ENCODE peak calls at places on chromosomes 7 and 10, in six cellular contexts. Z is CD4-positive, alpha-beta T cell; P is neural progenitor cell; D is bronchial epithelial cell; R is nephron progenitor cell; F is left ventricle myocardium inferior. T is an unnamed sample.

GRCh38 chr7:49937608-49938007 is 155.4 kb downstream of the ZPBP start:
- DNase-seq in F (no peak), Z (no peak), R (no peak), P (no peak), D (no peak), T (no peak)

GRCh38 chr7:137539111-137539715 is 195.7 kb upstream of the PTN start:
- DNase-seq in F (no peak), D (peak), R (no peak), Z (no peak), P (no peak), T (no peak)

GRCh38 chr10:92970301-92971070 is 90.1 kb upstream of the CYP26C1 start:
- DNase-seq in P (no peak), D (no peak), F (no peak), R (no peak), Z (no peak), T (no peak)

GRCh38 chr10:83536426-83536825 is 602.9 kb upstream of the GHITM start:
- DNase-seq in D (no peak), R (no peak), F (no peak), P (no peak), Z (no peak), T (no peak)

GRCh38 chr10:104750306-104750705 is 109.2 kb downstream of the SORCS3 start:
- DNase-seq in F (no peak), D (no peak), Z (no peak), R (peak), P (peak), T (no peak)

GRCh38 chr7:148492157-148492860 is 98.3 kb upstream of the C7orf33 start:
- DNase-seq in P (no peak), Z (no peak), D (peak), R (no peak), F (no peak), T (no peak)

GRCh38 chr7:30308392-30308791 is 24.0 kb downstream of the ZNRF2 start:
- DNase-seq in P (no peak), R (no peak), F (no peak), Z (no peak), D (peak), T (no peak)

GRCh38 chr7:142439739-142440138 is 181.9 kb upstream of the PRSS58 start:
- DNase-seq in D (no peak), Z (no peak), F (no peak), R (no peak), P (no peak), T (no peak)

GRCh38 chr7:28630350-28630749 is 218.0 kb downstream of the CREB5 start:
- DNase-seq in F (no peak), R (no peak), Z (no peak), P (no peak), D (no peak), T (no peak)

GRCh38 chr7:86643478-86644281 is at the start of gene GRM3:
- DNase-seq in D (no peak), P (peak), Z (no peak), F (peak), R (peak), T (no peak)

GRCh38 chr7:121395494-121395960 is 581 bp downstream of the FAM3C start:
- DNase-seq in F (no peak), Z (peak), P (peak), R (no peak), D (peak), T (no peak)

GRCh38 chr7:120947980-120948379 is 2.6 kb upstream of the ING3 start:
- DNase-seq in Z (no peak), P (no peak), R (no peak), D (no peak), F (no peak), T (no peak)

GRCh38 chr7:2906197-2906931 is 62.3 kb upstream of the GNA12 start:
- DNase-seq in P (no peak), Z (no peak), D (no peak), R (no peak), F (no peak), T (no peak)

GRCh38 chr7:4561775-4562174 is 120.3 kb upstream of the FOXK1 start:
- DNase-seq in Z (no peak), R (no peak), F (no peak), P (peak), D (no peak), T (no peak)

GRCh38 chr7:3267928-3268690 is 32.9 kb upstream of the SDK1 start:
- DNase-seq in F (no peak), D (peak), R (no peak), Z (no peak), P (no peak), T (no peak)

GRCh38 chr7:97845622-97846203 is 26.5 kb downstream of the ASNS start:
- DNase-seq in P (peak), F (no peak), Z (no peak), R (no peak), D (peak), T (no peak)

GRCh38 chr7:33089142-33089541 is 20.1 kb downstream of the RP9 start:
- DNase-seq in F (no peak), P (no peak), D (no peak), Z (no peak), R (no peak), T (no peak)

GRCh38 chr10:75294866-75295692 is 59.3 kb upstream of the COMTD1 start:
- DNase-seq in Z (peak), F (peak), P (peak), R (peak), D (peak), T (peak)

GRCh38 chr7:111409714-111410422 is 152.4 kb downstream of the IMMP2L start:
- DNase-seq in R (no peak), F (no peak), P (no peak), Z (no peak), D (no peak), T (no peak)

GRCh38 chr10:29703276-29703675 is 68.5 kb upstream of the SVIL start:
- DNase-seq in R (no peak), F (no peak), D (no peak), P (no peak), Z (no peak), T (no peak)

GRCh38 chr10:60781678-60782077 is 3.4 kb downstream of the CDK1 start:
- DNase-seq in D (no peak), R (no peak), F (no peak), Z (no peak), P (no peak), T (no peak)

GRCh38 chr7:1290262-1291039 is 57.8 kb downstream of the UNCX start:
- DNase-seq in R (peak), D (peak), F (no peak), P (peak), Z (no peak), T (no peak)

GRCh38 chr10:116815641-116816415 is 33.5 kb upstream of the ENO4 start:
- DNase-seq in D (no peak), P (no peak), Z (no peak), F (no peak), R (no peak), T (no peak)

GRCh38 chr10:130500251-130501000 is 364.2 kb downstream of the GLRX3 start:
- DNase-seq in P (no peak), Z (no peak), D (no peak), F (no peak), R (no peak), T (no peak)

GRCh38 chr10:101155896-101156295 is 24.8 kb downstream of the TLX1 start:
- DNase-seq in Z (no peak), F (no peak), R (no peak), P (no peak), D (no peak), T (no peak)

GRCh38 chr7:158320328-158320727 is 267.3 kb downstream of the PTPRN2 start:
- DNase-seq in P (no peak), F (no peak), Z (no peak), D (no peak), R (no peak), T (no peak)
- TF ChIP-seq CTCF in P (no peak), F (no peak), Z (no peak), D (no peak), R (no peak), T (no peak)

DNA sequence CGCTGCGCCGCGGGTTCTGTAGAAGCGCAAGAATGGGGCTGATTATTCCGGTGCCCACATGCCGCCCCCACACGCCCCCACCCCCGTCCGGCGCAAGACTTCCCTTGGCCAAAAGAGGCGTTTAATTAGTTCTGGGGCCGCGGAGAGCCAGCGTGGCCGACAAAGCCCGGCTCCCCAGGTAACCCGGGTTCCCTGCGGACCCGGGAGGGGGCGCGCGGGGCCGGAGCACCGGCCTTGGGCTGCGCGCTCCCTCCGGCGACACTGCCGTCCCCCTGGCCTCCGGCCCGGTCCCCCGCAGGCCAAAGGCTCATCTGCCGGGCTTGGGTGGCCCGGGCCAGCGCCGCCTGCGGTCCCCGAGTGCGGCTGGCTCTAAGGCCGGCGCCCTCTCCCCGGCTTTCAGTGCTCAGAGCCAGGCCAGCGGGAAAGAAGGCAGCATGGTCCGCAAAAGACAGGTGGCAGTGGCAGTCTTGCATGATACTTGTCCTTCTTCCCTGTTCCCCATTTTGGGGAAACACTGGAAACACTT is 18.5 kb upstream of the PTF1A start:
- DNase-seq in Z (no peak), D (no peak), P (peak), F (no peak), R (peak), T (no peak)
- TF ChIP-seq CTCF in Z (no peak), D (no peak), P (peak), F (no peak), R (no peak), T (no peak)

DNA sequence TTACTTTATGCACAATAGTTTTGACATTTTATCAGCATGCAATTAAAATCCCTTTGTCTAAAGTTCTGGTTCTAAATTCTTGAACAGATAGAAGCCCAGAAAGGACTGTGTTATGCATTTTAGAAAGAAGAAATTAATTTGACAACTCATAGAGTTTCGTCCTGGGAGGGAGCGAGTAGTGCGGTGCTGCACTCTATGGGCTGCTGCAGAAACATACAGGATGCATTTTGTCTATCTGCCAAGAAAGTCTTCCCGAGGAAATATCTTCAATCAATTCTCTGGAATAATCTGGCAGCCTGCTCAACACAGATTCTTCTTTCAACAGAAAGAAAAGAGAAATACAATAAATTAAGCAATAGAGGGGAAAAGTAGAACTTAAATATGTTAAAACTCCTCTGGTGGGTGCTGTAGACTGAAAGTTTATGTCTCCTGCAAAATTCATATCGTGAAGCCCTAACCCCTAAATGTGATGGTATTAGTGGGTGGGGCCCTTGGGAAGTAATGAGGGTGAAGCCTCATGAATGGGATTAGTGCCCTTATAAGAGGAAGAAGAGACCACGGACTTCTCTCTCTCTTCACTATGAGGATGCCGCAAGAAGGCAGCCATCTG is 39.0 kb upstream of the IFRD1 start:
- DNase-seq in D (peak), F (no peak), R (no peak), P (no peak), Z (no peak), T (no peak)
- TF ChIP-seq CTCF in D (peak), F (peak), R (peak), P (peak), Z (peak), T (no peak)

DNA sequence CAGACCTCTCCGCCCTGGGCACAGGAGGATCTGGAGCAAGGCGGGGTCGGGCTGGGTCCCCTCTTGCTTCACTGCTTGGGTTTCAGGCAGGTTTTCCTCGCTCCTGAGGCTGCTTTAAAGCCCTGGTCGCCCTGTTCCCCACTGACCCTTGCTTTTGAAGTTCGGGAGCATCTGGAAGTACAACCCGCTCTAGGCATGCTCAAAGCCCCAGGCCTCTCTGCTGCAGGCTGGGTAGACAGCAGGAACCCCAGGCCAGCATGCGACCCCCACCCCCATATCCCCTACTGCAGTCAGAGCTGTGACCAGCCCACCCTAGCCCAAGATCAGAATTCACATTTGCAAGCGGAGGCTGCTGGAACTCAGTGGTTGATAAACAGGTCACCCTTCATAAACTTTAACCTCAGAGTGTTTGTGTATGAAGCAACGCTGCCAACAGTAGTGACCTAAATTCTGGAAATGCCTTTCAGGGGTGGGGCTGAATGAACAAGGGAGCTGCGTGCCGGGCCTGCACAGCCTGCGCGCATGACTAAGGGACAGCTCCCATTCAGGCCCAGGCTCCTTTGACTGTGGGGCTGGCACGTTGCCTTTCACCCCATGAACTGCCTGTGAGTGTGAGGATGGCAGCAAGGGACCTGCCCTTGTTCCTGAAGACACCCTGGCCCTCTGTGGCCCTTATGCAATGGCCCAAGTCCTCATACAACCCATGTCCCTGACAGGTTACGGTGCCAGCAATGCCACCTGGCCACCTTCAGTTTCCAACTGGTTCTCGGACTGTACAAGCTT is 52.5 kb downstream of the PROSER2 start:
- DNase-seq in F (peak), Z (no peak), R (no peak), P (peak), D (peak), T (peak)
- TF ChIP-seq CTCF in F (no peak), Z (no peak), R (no peak), P (no peak), D (no peak), T (no peak)

GRCh38 chr10:97256356-97256755 is 36.1 kb downstream of the ARHGAP19 start:
- DNase-seq in P (no peak), Z (no peak), D (no peak), R (no peak), F (no peak), T (no peak)
- TF ChIP-seq CTCF in P (no peak), Z (no peak), D (no peak), R (no peak), F (no peak), T (no peak)

DNA sequence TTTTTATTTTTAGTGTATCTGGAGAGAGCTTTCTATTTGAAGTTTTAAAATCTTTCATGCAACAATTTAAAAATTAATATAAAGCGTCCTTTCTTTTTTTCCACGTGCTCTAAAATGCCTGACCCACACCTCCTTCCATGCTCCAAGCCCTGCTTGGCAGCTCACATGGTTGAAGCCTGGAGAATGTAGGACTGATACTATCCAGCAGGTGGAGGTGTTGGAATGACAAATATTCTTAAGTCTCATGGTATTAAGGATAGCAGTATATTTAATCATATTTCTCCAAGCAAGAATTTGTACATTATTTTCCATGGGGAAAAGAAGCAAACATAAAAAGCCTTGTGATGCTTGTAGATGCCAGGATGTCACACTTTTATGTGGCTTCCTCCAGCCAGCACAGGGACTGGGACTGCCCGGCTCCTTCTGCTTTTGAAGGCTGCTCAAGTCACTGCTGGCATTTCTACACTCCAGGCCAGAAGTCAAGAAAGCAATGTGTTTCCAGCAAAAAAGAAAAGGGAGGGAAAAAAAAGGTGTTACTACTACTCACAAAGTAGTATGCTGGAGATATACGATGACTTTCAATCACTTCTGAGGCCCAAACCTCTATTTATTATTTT is 49.7 kb downstream of the BZW2 start:
- DNase-seq in R (peak), Z (no peak), F (no peak), D (peak), P (peak), T (no peak)
- TF ChIP-seq CTCF in R (peak), Z (no peak), F (peak), D (peak), P (peak), T (no peak)